ENCODE peak calls at places on chromosomes 3 and 15, in five cellular contexts. E is NCI-H1436, Z is SHP77, W is NCI-H460, B is Kasumi-1. C is an unnamed sample.

GRCh38 chr3:113912551-113913246 is 35.1 kb upstream of the ZDHHC23 start:
- DNase-seq in E (peak), Z (peak), W (peak), B (peak), C (peak)

GRCh38 chr15:50145451-50145872 is 26.4 kb upstream of the ATP8B4 start:
- DNase-seq in E (peak), Z (peak), W (peak), B (peak), C (peak)

GRCh38 chr3:55526332-55527030 is 39.4 kb upstream of the WNT5A start:
- DNase-seq in E (no peak), Z (peak), W (no peak), B (no peak), C (peak)

GRCh38 chr15:65092046-65092770 is 15.7 kb downstream of the KBTBD13 start:
- DNase-seq in E (no peak), Z (no peak), W (no peak), B (no peak), C (no peak)

GRCh38 chr15:64429448-64429847 is 30.9 kb upstream of the ZNF609 start:
- DNase-seq in E (no peak), Z (no peak), W (no peak), B (no peak), C (no peak)

GRCh38 chr3:120780977-120781376 is 38.4 kb downstream of the GTF2E1 start:
- DNase-seq in E (no peak), Z (no peak), W (peak), B (no peak), C (no peak)

GRCh38 chr3:9976736-9977709 is 9.6 kb downstream of the EMC3 start:
- DNase-seq in E (no peak), Z (peak), W (peak), B (peak), C (peak)

GRCh38 chr3:23232016-23232415 is 28.9 kb downstream of the UBE2E2 start:
- DNase-seq in E (no peak), Z (no peak), W (no peak), B (no peak), C (no peak)

GRCh38 chr3:195447205-195447604 is 4.4 kb upstream of the ACAP2 start:
- DNase-seq in E (no peak), Z (no peak), W (no peak), B (no peak), C (no peak)

GRCh38 chr3:74393426-74393825 is 221.0 kb downstream of the CNTN3 start:
- DNase-seq in E (no peak), Z (no peak), W (no peak), B (no peak), C (no peak)